ENCODE peak calls at places on chromosomes 6 and 20, in ten cellular contexts. N is activated CD8-positive, alpha-beta T cell treated with anti-CD3 and anti-CD28 coated beads, Interleukin-2, amount 10 ng/mL, durations not matched to agents 7 days and 5 days; E is natural killer cell; F is mucosa of descending colon; L is activated naive CD8-positive, alpha-beta T cell treated with anti-CD3 and anti-CD28 coated beads, Interleukin-2, amount 50 U/mL, for 24 hours; Y is heart left ventricle; Q is naive thymus-derived CD8-positive, alpha-beta T cell; A is A549; B is esophagus mucosa; J is activated CD4-positive, alpha-beta T cell treated with anti-CD3 and anti-CD28 coated beads for 36 hours. V is an unnamed sample.

GRCh38 chr6:35797837-35798526 is 859 bp upstream of the CLPS start:
- ATAC-seq in F (no peak), B (peak; percentile 16), A (no peak), Q (no peak), E (no peak), L (no peak), J (no peak), Y (no peak), N (no peak), V (no peak)

GRCh38 chr6:28726569-28727309 is 197.0 kb downstream of the TRIM27 start:
- ATAC-seq in Y (no peak), F (no peak), B (no peak), L (no peak), J (no peak), N (no peak), Q (no peak), A (no peak), E (no peak), V (no peak)

GRCh38 chr6:108621117-108621516 is 60.4 kb downstream of the FOXO3 start:
- ATAC-seq in B (peak; percentile 89), N (no peak), J (peak; percentile 96), L (peak; percentile 94), A (peak; percentile 39), F (peak; percentile 41), Q (no peak), Y (peak; percentile 20), E (no peak), V (peak; percentile 35)

GRCh38 chr6:131348572-131348971 is 213.3 kb downstream of the AKAP7 start:
- ATAC-seq in L (no peak), A (no peak), B (no peak), F (no peak), E (no peak), N (no peak), J (no peak), Y (no peak), Q (peak; percentile 48), V (no peak)

GRCh38 chr6:14135865-14136539 is 18.4 kb downstream of the CD83 start:
- ATAC-seq in Q (no peak), L (no peak), J (no peak), Y (no peak), A (no peak), F (no peak), B (no peak), N (no peak), E (no peak), V (no peak)

GRCh38 chr6:136405410-136406029 is 115.9 kb upstream of the BCLAF1 start:
- ATAC-seq in B (no peak), N (no peak), Q (no peak), J (no peak), E (no peak), F (peak; percentile 85), L (no peak), A (no peak), Y (no peak), V (no peak)

GRCh38 chr6:52249078-52249477 is 4.8 kb upstream of the IL17F start:
- ATAC-seq in E (no peak), Q (no peak), N (no peak), A (no peak), F (no peak), J (no peak), L (no peak), B (no peak), Y (no peak), V (no peak)

GRCh38 chr6:119152187-119152586 is 73.7 kb upstream of the FAM184A start:
- ATAC-seq in B (no peak), Q (no peak), L (no peak), F (no peak), E (no peak), A (no peak), Y (no peak), N (no peak), J (no peak), V (peak; percentile 10)

GRCh38 chr6:47308674-47309325 is 905 bp downstream of the TNFRSF21 start:
- ATAC-seq in Q (peak; percentile 5), N (peak; percentile 8), E (no peak), J (no peak), L (no peak), A (peak; percentile 67), Y (peak; percentile 19), B (peak; percentile 37), F (peak; percentile 42), V (peak; percentile 68)

GRCh38 chr6:8234316-8234715 is 132.0 kb upstream of the EEF1E1 start:
- ATAC-seq in B (no peak), Y (no peak), A (no peak), J (no peak), E (no peak), F (no peak), N (no peak), L (no peak), Q (no peak), V (no peak)

GRCh38 chr6:155832596-155832995 is 377.0 kb upstream of the NOX3 start:
- ATAC-seq in Y (no peak), N (no peak), A (no peak), B (no peak), J (no peak), E (no peak), L (no peak), F (no peak), Q (no peak), V (no peak)

GRCh38 chr20:5658897-5659296 is 91.3 kb upstream of the SHLD1 start:
- ATAC-seq in A (peak; percentile 15), E (peak; percentile 18), F (peak; percentile 24), N (peak; percentile 69), B (peak; percentile 42), Y (peak; percentile 66), J (peak; percentile 73), Q (peak; percentile 93), L (peak; percentile 71), V (peak; percentile 63)

GRCh38 chr6:119672725-119673124 is 323.2 kb upstream of the MAN1A1 start:
- ATAC-seq in A (no peak), Q (no peak), F (no peak), E (no peak), L (no peak), Y (no peak), N (no peak), J (no peak), B (no peak), V (no peak)

GRCh38 chr6:155142902-155143609 is 120.8 kb upstream of the CLDN20 start:
- ATAC-seq in Q (no peak), N (peak; percentile 77), L (no peak), Y (no peak), J (peak; percentile 30), E (peak; percentile 66), F (no peak), B (no peak), A (no peak), V (peak; percentile 59)

GRCh38 chr6:157668034-157668401 is 155.0 kb upstream of the SNX9 start:
- ATAC-seq in A (no peak), J (peak; percentile 84), B (no peak), Y (no peak), L (peak; percentile 68), Q (no peak), F (no peak), E (no peak), N (no peak), V (no peak)

GRCh38 chr20:32582659-32583580 is 2.2 kb downstream of the NOL4L start:
- ATAC-seq in Y (no peak), A (no peak), Q (no peak), F (peak; percentile 7), L (no peak), N (peak; percentile 14), J (no peak), E (peak; percentile 18), B (no peak), V (peak; percentile 25)

GRCh38 chr20:51513545-51513944 is 29.0 kb downstream of the NFATC2 start:
- ATAC-seq in L (no peak), Q (no peak), N (peak; percentile 16), Y (no peak), F (no peak), J (no peak), A (peak; percentile 47), E (peak; percentile 27), B (no peak), V (no peak)

GRCh38 chr6:26392932-26393636 is 9.0 kb upstream of the BTN3A1 start:
- ATAC-seq in L (no peak), E (peak; percentile 19), J (no peak), F (no peak), Y (peak; percentile 30), A (no peak), B (no peak), N (no peak), Q (no peak), V (no peak)

V was measured in SK-N-SH treated with all-trans-retinoic acid at 6 μM for 48 hours.